ENCODE peak calls at places on chromosomes 4 and X, in nine cellular contexts. O, F, I, L, K, A, D, V and H are unnamed samples.

GRCh38 chrX:32749075-32749474 is 462.3 kb downstream of the DMD start:
- DNase-seq in I (no peak), A (no peak), D (no peak), K (no peak), O (peak; percentile 3), F (no peak), V (no peak), L (no peak), H (no peak)

GRCh38 chr4:187478292-187479205 is 517.0 kb upstream of the ZFP42 start:
- DNase-seq in V (no peak), I (no peak), F (no peak), L (no peak), A (no peak), O (peak; percentile 4), K (no peak), D (no peak), H (no peak)

GRCh38 chr4:74536557-74536956 is 91.6 kb downstream of the AREG start:
- DNase-seq in O (peak; percentile 56), L (no peak), A (no peak), K (no peak), D (no peak), V (no peak), F (no peak), I (no peak), H (no peak)

GRCh38 chr4:94828882-94829281 is 71.1 kb downstream of the BMPR1B start:
- DNase-seq in I (no peak), K (no peak), D (no peak), O (no peak), L (no peak), F (no peak), A (no peak), V (no peak), H (no peak)

GRCh38 chr4:88144866-88145300 is 13.6 kb downstream of the ABCG2 start:
- DNase-seq in F (no peak), L (no peak), O (no peak), D (no peak), A (no peak), V (no peak), I (no peak), K (no peak), H (no peak)

GRCh38 chrX:73855546-73855945 is 292.5 kb downstream of the CHIC1 start:
- DNase-seq in K (peak; percentile 56), V (peak; percentile 67), D (peak; percentile 73), F (peak; percentile 54), O (peak; percentile 77), L (peak; percentile 54), A (peak; percentile 86), I (no peak), H (no peak)

GRCh38 chr4:184408021-184408710 is 66.2 kb downstream of the IRF2 start:
- DNase-seq in F (no peak), A (no peak), V (no peak), L (no peak), D (peak; percentile 62), K (no peak), I (no peak), O (peak; percentile 64), H (no peak)

GRCh38 chr4:66852843-66853242 is 692.5 kb downstream of the CENPC start:
- DNase-seq in V (peak; percentile 8), I (no peak), F (no peak), L (no peak), A (no peak), K (no peak), O (peak; percentile 2), D (no peak), H (no peak)

GRCh38 chr4:8905773-8906667 is 34.4 kb upstream of the HMX1 start:
- DNase-seq in D (no peak), V (no peak), I (no peak), A (peak; percentile 62), L (peak; percentile 27), O (no peak), K (no peak), F (no peak), H (peak; percentile 53)

GRCh38 chr4:55347610-55348228 is 1.7 kb downstream of the SRD5A3 start:
- DNase-seq in F (no peak), O (no peak), D (no peak), L (no peak), A (no peak), V (no peak), K (no peak), I (no peak), H (no peak)

GRCh38 chr4:20426028-20426427 is 174.3 kb downstream of the SLIT2 start:
- DNase-seq in K (no peak), F (no peak), D (peak; percentile 21), O (no peak), A (no peak), L (no peak), I (no peak), V (no peak), H (no peak)

GRCh38 chr4:14871676-14872430 is 130.4 kb upstream of the CPEB2 start:
- DNase-seq in L (no peak), O (no peak), A (no peak), K (no peak), F (peak; percentile 4), V (peak; percentile 72), I (no peak), D (peak; percentile 27), H (peak; percentile 69)

GRCh38 chr4:10926025-10926424 is 241.5 kb upstream of the CLNK start:
- DNase-seq in F (no peak), V (no peak), O (peak; percentile 18), D (peak; percentile 50), K (no peak), L (no peak), A (no peak), I (no peak), H (no peak)

GRCh38 chrX:41397768-41398167 is 49.4 kb upstream of the NYX start:
- DNase-seq in L (no peak), A (peak; percentile 28), O (no peak), F (no peak), V (no peak), I (no peak), K (no peak), D (no peak), H (no peak)

GRCh38 chrX:15127010-15127409 is 142.9 kb downstream of the ASB9 start:
- DNase-seq in L (no peak), D (no peak), A (no peak), O (no peak), K (no peak), V (no peak), I (no peak), F (no peak), H (no peak)

GRCh38 chrX:15129412-15129811 is 140.5 kb downstream of the ASB9 start:
- DNase-seq in I (no peak), D (no peak), V (no peak), L (no peak), O (no peak), K (no peak), A (no peak), F (no peak), H (no peak)

DNA sequence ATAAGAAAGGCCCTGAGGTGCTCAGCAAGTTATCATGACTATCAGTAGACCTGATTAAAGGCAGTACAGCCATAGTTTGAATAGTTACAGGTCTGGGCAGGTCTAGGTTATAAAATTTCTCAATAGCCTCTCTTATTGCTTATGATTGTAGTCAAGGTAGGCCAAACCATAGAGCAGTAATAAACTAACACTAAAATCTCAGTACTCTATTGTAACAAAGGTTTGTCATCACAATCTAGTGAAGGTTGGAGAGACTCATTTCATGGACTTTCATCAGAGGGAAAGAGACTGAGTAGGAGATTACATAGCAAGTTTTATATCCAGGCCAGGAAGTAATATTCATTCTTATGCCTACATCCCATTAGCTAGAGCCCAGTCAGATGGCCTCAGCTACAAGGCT is 141.0 kb downstream of the ASB9 start:
- DNase-seq in K (no peak), F (no peak), D (no peak), O (no peak), A (no peak), V (no peak), L (no peak), I (no peak), H (no peak)
- H3K4me1 ChIP-seq in K (no peaks in the 10 kb centered on the region), F (no peaks in the 10 kb centered on the region), D (no peaks in the 10 kb centered on the region), O (no peaks in the 10 kb centered on the region), A (no peaks in the 10 kb centered on the region), V (no peaks in the 10 kb centered on the region), L (no peaks in the 10 kb centered on the region), I (no peaks in the 10 kb centered on the region), H (no peaks in the 10 kb centered on the region)

GRCh38 chr4:43360296-43360695 is 467.8 kb downstream of the GRXCR1 start:
- DNase-seq in I (no peak), V (no peak), O (no peak), F (no peak), K (no peak), D (no peak), A (no peak), L (no peak), H (no peak)

GRCh38 chr4:43357252-43357974 is 464.9 kb downstream of the GRXCR1 start:
- DNase-seq in F (no peak), A (no peak), D (no peak), V (no peak), O (no peak), L (no peak), I (no peak), K (no peak), H (no peak)

GRCh38 chr4:43353552-43353951 is 461.0 kb downstream of the GRXCR1 start:
- DNase-seq in K (no peak), F (no peak), O (no peak), A (no peak), I (no peak), D (no peak), L (no peak), V (no peak), H (no peak)

GRCh38 chr4:43352859-43353258 is 460.3 kb downstream of the GRXCR1 start:
- DNase-seq in L (no peak), A (no peak), O (no peak), F (no peak), V (no peak), D (no peak), K (no peak), I (no peak), H (no peak)

GRCh38 chr4:43356786-43357185 is 464.3 kb downstream of the GRXCR1 start:
- DNase-seq in K (no peak), O (no peak), V (no peak), D (no peak), I (no peak), A (no peak), L (no peak), F (no peak), H (no peak)
- H3K27ac ChIP-seq in K (no peak overlapping the region), O (no peak overlapping the region), V (no peak overlapping the region), D (no peak overlapping the region), I (no peak overlapping the region), A (no peak overlapping the region), L (no peak overlapping the region), F (no peak overlapping the region), H (no peak overlapping the region)

DNA sequence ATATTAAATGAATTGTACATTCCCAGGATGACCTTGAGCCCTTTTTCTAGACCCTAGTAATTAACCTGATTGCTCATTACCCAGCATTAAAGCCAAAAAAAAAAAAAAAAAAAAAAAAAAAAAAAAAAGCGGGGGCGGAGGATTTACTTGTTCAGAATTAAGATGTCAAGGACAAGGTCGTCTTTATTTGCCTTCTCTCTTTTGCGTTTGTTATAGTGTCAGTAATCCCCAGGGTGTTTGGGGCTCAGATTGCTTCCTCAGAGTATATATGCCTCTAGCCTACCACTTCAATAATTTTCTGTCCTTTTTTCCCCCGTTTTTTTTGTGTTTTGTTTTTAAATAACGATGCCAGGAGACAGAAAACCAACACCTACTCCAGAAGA is 138.4 kb downstream of the AFF1 start:
- DNase-seq in V (no peak), F (no peak), I (no peak), D (no peak), O (no peak), L (no peak), A (no peak), K (no peak), H (no peak)
- H3K4me1 ChIP-seq in V (peaks cover 42% of the 10 kb centered on the region), F (peaks cover 67% of the 10 kb centered on the region), I (peaks cover 7% of the 10 kb centered on the region), D (peaks cover 29% of the 10 kb centered on the region), O (peaks cover 16% of the 10 kb centered on the region), L (peaks cover 18% of the 10 kb centered on the region), A (peaks cover 95% of the 10 kb centered on the region), K (peaks cover 25% of the 10 kb centered on the region), H (peaks cover 56% of the 10 kb centered on the region)

GRCh38 chr4:108432418-108432817 is 188.0 kb upstream of the RPL34 start:
- DNase-seq in K (no peak), D (no peak), L (no peak), O (no peak), A (no peak), V (no peak), I (no peak), F (no peak), H (no peak)
- H3K27ac ChIP-seq in K (no peak overlapping the region), D (no peak overlapping the region), L (no peak overlapping the region), O (no peak overlapping the region), A (no peak overlapping the region), V (no peak overlapping the region), I (no peak overlapping the region), F (no peak overlapping the region), H (no peak overlapping the region)